ENCODE peak calls at places on chromosomes 1 and 21, in eight cellular contexts. One of them, this sample, is unnamed.

GRCh38 chr1:240093120-240093961 is 1.7 kb downstream of the FMN2 start:
- DNase-seq in PC-3: no peak
- DNase-seq in Caco-2: no peak
- DNase-seq in activated gamma-delta T cell treated with anti-CD3 and anti-CD28 coated beads, Interleukin-2, amount 50 U/mL, for 16 hours: no peak
- DNase-seq in stimulated activated CD4-positive, alpha-beta T cell treated with anti-CD3 and anti-CD28 coated beads, Interleukin-15, amount 100 ng/mL, for 1 hour: no peak
- DNase-seq in AG04450: no peak
- DNase-seq in C1 segment of cervical spinal cord: peak
- DNase-seq in activated T-cell treated with anti-CD3 and anti-CD28 coated beads, Interleukin-2, amount 50 U/mL, for 72 hours: no peak
- DNase-seq in this sample: no peak

GRCh38 chr1:9842781-9843575 is 19.2 kb upstream of the CLSTN1 start:
- DNase-seq in PC-3: peak
- DNase-seq in Caco-2: no peak
- DNase-seq in activated gamma-delta T cell treated with anti-CD3 and anti-CD28 coated beads, Interleukin-2, amount 50 U/mL, for 16 hours: no peak
- DNase-seq in stimulated activated CD4-positive, alpha-beta T cell treated with anti-CD3 and anti-CD28 coated beads, Interleukin-15, amount 100 ng/mL, for 1 hour: no peak
- DNase-seq in AG04450: no peak
- DNase-seq in C1 segment of cervical spinal cord: no peak
- DNase-seq in activated T-cell treated with anti-CD3 and anti-CD28 coated beads, Interleukin-2, amount 50 U/mL, for 72 hours: no peak
- DNase-seq in this sample: no peak

GRCh38 chr1:52056937-52057231 is 789 bp downstream of the BTF3L4 start:
- DNase-seq in PC-3: no peak
- DNase-seq in Caco-2: no peak
- DNase-seq in activated gamma-delta T cell treated with anti-CD3 and anti-CD28 coated beads, Interleukin-2, amount 50 U/mL, for 16 hours: no peak
- DNase-seq in stimulated activated CD4-positive, alpha-beta T cell treated with anti-CD3 and anti-CD28 coated beads, Interleukin-15, amount 100 ng/mL, for 1 hour: no peak
- DNase-seq in AG04450: no peak
- DNase-seq in C1 segment of cervical spinal cord: no peak
- DNase-seq in activated T-cell treated with anti-CD3 and anti-CD28 coated beads, Interleukin-2, amount 50 U/mL, for 72 hours: no peak
- DNase-seq in this sample: no peak

GRCh38 chr1:174965006-174965971 is 34.5 kb upstream of the CACYBP start:
- DNase-seq in PC-3: no peak
- DNase-seq in Caco-2: no peak
- DNase-seq in activated gamma-delta T cell treated with anti-CD3 and anti-CD28 coated beads, Interleukin-2, amount 50 U/mL, for 16 hours: no peak
- DNase-seq in stimulated activated CD4-positive, alpha-beta T cell treated with anti-CD3 and anti-CD28 coated beads, Interleukin-15, amount 100 ng/mL, for 1 hour: no peak
- DNase-seq in AG04450: no peak
- DNase-seq in C1 segment of cervical spinal cord: no peak
- DNase-seq in activated T-cell treated with anti-CD3 and anti-CD28 coated beads, Interleukin-2, amount 50 U/mL, for 72 hours: no peak
- DNase-seq in this sample: no peak

GRCh38 chr1:40096977-40097782 is at the start of gene PPT1:
- DNase-seq in PC-3: peak
- DNase-seq in Caco-2: peak
- DNase-seq in activated gamma-delta T cell treated with anti-CD3 and anti-CD28 coated beads, Interleukin-2, amount 50 U/mL, for 16 hours: peak
- DNase-seq in stimulated activated CD4-positive, alpha-beta T cell treated with anti-CD3 and anti-CD28 coated beads, Interleukin-15, amount 100 ng/mL, for 1 hour: peak
- DNase-seq in AG04450: no peak
- DNase-seq in C1 segment of cervical spinal cord: peak
- DNase-seq in activated T-cell treated with anti-CD3 and anti-CD28 coated beads, Interleukin-2, amount 50 U/mL, for 72 hours: peak
- DNase-seq in this sample: peak

GRCh38 chr1:209962856-209963255 is 24.8 kb downstream of the SYT14 start:
- DNase-seq in PC-3: no peak
- DNase-seq in Caco-2: no peak
- DNase-seq in activated gamma-delta T cell treated with anti-CD3 and anti-CD28 coated beads, Interleukin-2, amount 50 U/mL, for 16 hours: no peak
- DNase-seq in stimulated activated CD4-positive, alpha-beta T cell treated with anti-CD3 and anti-CD28 coated beads, Interleukin-15, amount 100 ng/mL, for 1 hour: no peak
- DNase-seq in AG04450: no peak
- DNase-seq in C1 segment of cervical spinal cord: no peak
- DNase-seq in activated T-cell treated with anti-CD3 and anti-CD28 coated beads, Interleukin-2, amount 50 U/mL, for 72 hours: no peak
- DNase-seq in this sample: no peak

GRCh38 chr1:10668241-10668761 is 128.1 kb downstream of the CASZ1 start:
- DNase-seq in PC-3: no peak
- DNase-seq in Caco-2: no peak
- DNase-seq in activated gamma-delta T cell treated with anti-CD3 and anti-CD28 coated beads, Interleukin-2, amount 50 U/mL, for 16 hours: no peak
- DNase-seq in stimulated activated CD4-positive, alpha-beta T cell treated with anti-CD3 and anti-CD28 coated beads, Interleukin-15, amount 100 ng/mL, for 1 hour: no peak
- DNase-seq in AG04450: no peak
- DNase-seq in C1 segment of cervical spinal cord: no peak
- DNase-seq in activated T-cell treated with anti-CD3 and anti-CD28 coated beads, Interleukin-2, amount 50 U/mL, for 72 hours: no peak
- DNase-seq in this sample: peak

GRCh38 chr1:93206567-93206954 is 26.0 kb downstream of the CCDC18 start:
- DNase-seq in PC-3: no peak
- DNase-seq in Caco-2: no peak
- DNase-seq in activated gamma-delta T cell treated with anti-CD3 and anti-CD28 coated beads, Interleukin-2, amount 50 U/mL, for 16 hours: no peak
- DNase-seq in stimulated activated CD4-positive, alpha-beta T cell treated with anti-CD3 and anti-CD28 coated beads, Interleukin-15, amount 100 ng/mL, for 1 hour: no peak
- DNase-seq in AG04450: no peak
- DNase-seq in C1 segment of cervical spinal cord: no peak
- DNase-seq in activated T-cell treated with anti-CD3 and anti-CD28 coated beads, Interleukin-2, amount 50 U/mL, for 72 hours: no peak
- DNase-seq in this sample: no peak

GRCh38 chr1:217921126-217921900 is 290.2 kb downstream of the SPATA17 start:
- DNase-seq in PC-3: peak
- DNase-seq in Caco-2: no peak
- DNase-seq in activated gamma-delta T cell treated with anti-CD3 and anti-CD28 coated beads, Interleukin-2, amount 50 U/mL, for 16 hours: no peak
- DNase-seq in stimulated activated CD4-positive, alpha-beta T cell treated with anti-CD3 and anti-CD28 coated beads, Interleukin-15, amount 100 ng/mL, for 1 hour: no peak
- DNase-seq in AG04450: no peak
- DNase-seq in C1 segment of cervical spinal cord: no peak
- DNase-seq in activated T-cell treated with anti-CD3 and anti-CD28 coated beads, Interleukin-2, amount 50 U/mL, for 72 hours: no peak
- DNase-seq in this sample: no peak

GRCh38 chr21:16794944-16795343 is 717.9 kb upstream of the CXADR start:
- DNase-seq in PC-3: peak
- DNase-seq in Caco-2: no peak
- DNase-seq in activated gamma-delta T cell treated with anti-CD3 and anti-CD28 coated beads, Interleukin-2, amount 50 U/mL, for 16 hours: no peak
- DNase-seq in stimulated activated CD4-positive, alpha-beta T cell treated with anti-CD3 and anti-CD28 coated beads, Interleukin-15, amount 100 ng/mL, for 1 hour: no peak
- DNase-seq in AG04450: peak
- DNase-seq in C1 segment of cervical spinal cord: peak
- DNase-seq in activated T-cell treated with anti-CD3 and anti-CD28 coated beads, Interleukin-2, amount 50 U/mL, for 72 hours: no peak
- DNase-seq in this sample: peak

GRCh38 chr1:218346391-218347204 is 1.5 kb downstream of the TGFB2 start:
- DNase-seq in PC-3: peak
- DNase-seq in Caco-2: no peak
- DNase-seq in activated gamma-delta T cell treated with anti-CD3 and anti-CD28 coated beads, Interleukin-2, amount 50 U/mL, for 16 hours: no peak
- DNase-seq in stimulated activated CD4-positive, alpha-beta T cell treated with anti-CD3 and anti-CD28 coated beads, Interleukin-15, amount 100 ng/mL, for 1 hour: no peak
- DNase-seq in AG04450: no peak
- DNase-seq in C1 segment of cervical spinal cord: peak
- DNase-seq in activated T-cell treated with anti-CD3 and anti-CD28 coated beads, Interleukin-2, amount 50 U/mL, for 72 hours: peak
- DNase-seq in this sample: no peak

GRCh38 chr1:66450043-66450514 is 83.9 kb upstream of the SGIP1 start:
- DNase-seq in PC-3: no peak
- DNase-seq in Caco-2: no peak
- DNase-seq in activated gamma-delta T cell treated with anti-CD3 and anti-CD28 coated beads, Interleukin-2, amount 50 U/mL, for 16 hours: no peak
- DNase-seq in stimulated activated CD4-positive, alpha-beta T cell treated with anti-CD3 and anti-CD28 coated beads, Interleukin-15, amount 100 ng/mL, for 1 hour: no peak
- DNase-seq in AG04450: no peak
- DNase-seq in C1 segment of cervical spinal cord: no peak
- DNase-seq in activated T-cell treated with anti-CD3 and anti-CD28 coated beads, Interleukin-2, amount 50 U/mL, for 72 hours: no peak
- DNase-seq in this sample: no peak

GRCh38 chr1:10906866-10907519 is 105.5 kb upstream of the TARDBP start:
- DNase-seq in PC-3: no peak
- DNase-seq in Caco-2: no peak
- DNase-seq in activated gamma-delta T cell treated with anti-CD3 and anti-CD28 coated beads, Interleukin-2, amount 50 U/mL, for 16 hours: no peak
- DNase-seq in stimulated activated CD4-positive, alpha-beta T cell treated with anti-CD3 and anti-CD28 coated beads, Interleukin-15, amount 100 ng/mL, for 1 hour: no peak
- DNase-seq in AG04450: no peak
- DNase-seq in C1 segment of cervical spinal cord: no peak
- DNase-seq in activated T-cell treated with anti-CD3 and anti-CD28 coated beads, Interleukin-2, amount 50 U/mL, for 72 hours: no peak
- DNase-seq in this sample: no peak

GRCh38 chr1:204331847-204332487 is 27.8 kb downstream of the PLEKHA6 start:
- DNase-seq in PC-3: no peak
- DNase-seq in Caco-2: no peak
- DNase-seq in activated gamma-delta T cell treated with anti-CD3 and anti-CD28 coated beads, Interleukin-2, amount 50 U/mL, for 16 hours: no peak
- DNase-seq in stimulated activated CD4-positive, alpha-beta T cell treated with anti-CD3 and anti-CD28 coated beads, Interleukin-15, amount 100 ng/mL, for 1 hour: no peak
- DNase-seq in AG04450: no peak
- DNase-seq in C1 segment of cervical spinal cord: no peak
- DNase-seq in activated T-cell treated with anti-CD3 and anti-CD28 coated beads, Interleukin-2, amount 50 U/mL, for 72 hours: no peak
- DNase-seq in this sample: no peak

GRCh38 chr1:115114308-115114707 is 25.0 kb upstream of the TSPAN2 start:
- DNase-seq in PC-3: peak
- DNase-seq in Caco-2: no peak
- DNase-seq in activated gamma-delta T cell treated with anti-CD3 and anti-CD28 coated beads, Interleukin-2, amount 50 U/mL, for 16 hours: no peak
- DNase-seq in stimulated activated CD4-positive, alpha-beta T cell treated with anti-CD3 and anti-CD28 coated beads, Interleukin-15, amount 100 ng/mL, for 1 hour: no peak
- DNase-seq in AG04450: no peak
- DNase-seq in C1 segment of cervical spinal cord: no peak
- DNase-seq in activated T-cell treated with anti-CD3 and anti-CD28 coated beads, Interleukin-2, amount 50 U/mL, for 72 hours: no peak
- DNase-seq in this sample: no peak

GRCh38 chr1:47624531-47624930 is 186.7 kb downstream of the FOXD2 start:
- DNase-seq in PC-3: peak
- DNase-seq in Caco-2: no peak
- DNase-seq in activated gamma-delta T cell treated with anti-CD3 and anti-CD28 coated beads, Interleukin-2, amount 50 U/mL, for 16 hours: no peak
- DNase-seq in stimulated activated CD4-positive, alpha-beta T cell treated with anti-CD3 and anti-CD28 coated beads, Interleukin-15, amount 100 ng/mL, for 1 hour: no peak
- DNase-seq in AG04450: no peak
- DNase-seq in C1 segment of cervical spinal cord: no peak
- DNase-seq in activated T-cell treated with anti-CD3 and anti-CD28 coated beads, Interleukin-2, amount 50 U/mL, for 72 hours: peak
- DNase-seq in this sample: peak

GRCh38 chr21:16419188-16419874 is 689.5 kb downstream of the USP25 start:
- DNase-seq in PC-3: no peak
- DNase-seq in Caco-2: no peak
- DNase-seq in activated gamma-delta T cell treated with anti-CD3 and anti-CD28 coated beads, Interleukin-2, amount 50 U/mL, for 16 hours: no peak
- DNase-seq in stimulated activated CD4-positive, alpha-beta T cell treated with anti-CD3 and anti-CD28 coated beads, Interleukin-15, amount 100 ng/mL, for 1 hour: no peak
- DNase-seq in AG04450: peak
- DNase-seq in C1 segment of cervical spinal cord: peak
- DNase-seq in activated T-cell treated with anti-CD3 and anti-CD28 coated beads, Interleukin-2, amount 50 U/mL, for 72 hours: no peak
- DNase-seq in this sample: peak

GRCh38 chr21:44614161-44614631 is 2.3 kb downstream of the KRTAP10-8 start:
- DNase-seq in PC-3: no peak
- DNase-seq in Caco-2: no peak
- DNase-seq in activated gamma-delta T cell treated with anti-CD3 and anti-CD28 coated beads, Interleukin-2, amount 50 U/mL, for 16 hours: no peak
- DNase-seq in stimulated activated CD4-positive, alpha-beta T cell treated with anti-CD3 and anti-CD28 coated beads, Interleukin-15, amount 100 ng/mL, for 1 hour: no peak
- DNase-seq in AG04450: no peak
- DNase-seq in C1 segment of cervical spinal cord: no peak
- DNase-seq in activated T-cell treated with anti-CD3 and anti-CD28 coated beads, Interleukin-2, amount 50 U/mL, for 72 hours: no peak
- DNase-seq in this sample: no peak

GRCh38 chr1:17719874-17720273 is 35.3 kb upstream of the ACTL8 start:
- DNase-seq in PC-3: no peak
- DNase-seq in Caco-2: no peak
- DNase-seq in activated gamma-delta T cell treated with anti-CD3 and anti-CD28 coated beads, Interleukin-2, amount 50 U/mL, for 16 hours: no peak
- DNase-seq in stimulated activated CD4-positive, alpha-beta T cell treated with anti-CD3 and anti-CD28 coated beads, Interleukin-15, amount 100 ng/mL, for 1 hour: no peak
- DNase-seq in AG04450: no peak
- DNase-seq in C1 segment of cervical spinal cord: no peak
- DNase-seq in activated T-cell treated with anti-CD3 and anti-CD28 coated beads, Interleukin-2, amount 50 U/mL, for 72 hours: no peak
- DNase-seq in this sample: no peak